ENCODE peak calls at places on chromosome 1, in nine cellular contexts. T is activated naive CD4-positive, alpha-beta T cell treated with Interleukin-2 at 50 U/mL for 16 hours; C is T47D; D is ELF-1; X is foreskin keratinocyte; A is HTR-8/SVneo; S is foreskin fibroblast; L is lower leg skin; N is AG08395. Z is an unnamed sample.

GRCh38 chr1:20082772-20083171 is 12.8 kb downstream of the PLA2G5 start:
- DNase-seq in A (no peak), C (no peak), T (no peak), D (no peak), S (no peak), L (no peak), X (no peak), N (no peak), Z (no peak)

GRCh38 chr1:226799634-226800281 is 60.7 kb upstream of the ITPKB start:
- DNase-seq in C (no peak), D (peak), N (no peak), T (no peak), S (no peak), X (no peak), A (no peak), L (no peak), Z (no peak)

GRCh38 chr1:110190282-110190929 is 19.7 kb upstream of the KCNC4 start:
- DNase-seq in X (no peak), N (no peak), C (no peak), T (no peak), A (no peak), L (no peak), D (no peak), S (peak), Z (no peak)

GRCh38 chr1:183609313-183609712 is 19.1 kb upstream of the NCF2 start:
- DNase-seq in A (no peak), L (peak), S (peak), C (no peak), T (no peak), D (no peak), X (peak), N (peak), Z (peak)

GRCh38 chr1:150366416-150367296 is 2.7 kb downstream of the RPRD2 start:
- DNase-seq in D (no peak), T (no peak), C (no peak), S (peak), A (no peak), L (no peak), N (no peak), X (peak), Z (peak)

GRCh38 chr1:183642166-183642565 is 6.6 kb upstream of the ARPC5 start:
- DNase-seq in S (no peak), N (no peak), D (no peak), A (no peak), T (no peak), C (no peak), X (no peak), L (no peak), Z (no peak)

GRCh38 chr1:208936431-208936830 is 647.1 kb upstream of the CAMK1G start:
- DNase-seq in A (no peak), L (no peak), N (no peak), S (no peak), D (no peak), C (no peak), T (no peak), X (no peak), Z (no peak)

GRCh38 chr1:47710075-47711071 is 272.5 kb downstream of the FOXD2 start:
- DNase-seq in C (peak), S (peak), T (peak), D (peak), L (peak), A (peak), N (peak), X (peak), Z (peak)

GRCh38 chr1:81808760-81809159 is 8.0 kb downstream of the ADGRL2 start:
- DNase-seq in T (no peak), X (no peak), L (no peak), N (no peak), S (peak), A (no peak), C (no peak), D (peak), Z (no peak)

GRCh38 chr1:228930479-228930957 is 195.2 kb downstream of the RHOU start:
- DNase-seq in N (no peak), T (no peak), C (peak), S (no peak), D (peak), X (peak), A (no peak), L (no peak), Z (no peak)

GRCh38 chr1:87528754-87529517 is 200.3 kb downstream of the LMO4 start:
- DNase-seq in S (no peak), X (no peak), N (no peak), L (no peak), D (no peak), A (no peak), T (no peak), C (no peak), Z (no peak)

GRCh38 chr1:21633992-21634475 is 35.1 kb downstream of the RAP1GAP start:
- DNase-seq in D (no peak), N (no peak), C (no peak), T (no peak), A (no peak), X (no peak), S (no peak), L (no peak), Z (no peak)

GRCh38 chr1:233470738-233471499 is 143.0 kb upstream of the KCNK1 start:
- DNase-seq in X (no peak), S (no peak), N (no peak), T (no peak), C (no peak), A (no peak), D (peak), L (no peak), Z (no peak)

GRCh38 chr1:157819886-157820285 is at the start of gene FCRL1:
- DNase-seq in A (no peak), T (no peak), C (no peak), S (no peak), D (no peak), X (no peak), N (no peak), L (no peak), Z (no peak)

GRCh38 chr1:94769551-94769950 is 50.6 kb upstream of the SLC44A3 start:
- DNase-seq in A (no peak), X (no peak), N (no peak), C (no peak), T (no peak), D (no peak), L (no peak), S (no peak), Z (peak)

GRCh38 chr1:177170756-177171535 is at the start of gene BRINP2:
- DNase-seq in L (no peak), N (peak), C (peak), S (peak), A (no peak), T (no peak), X (peak), D (peak), Z (peak)

GRCh38 chr1:152968248-152968647 is 2.2 kb upstream of the SPRR4 start:
- DNase-seq in N (no peak), C (no peak), D (no peak), S (no peak), L (no peak), A (no peak), T (no peak), X (no peak), Z (no peak)

GRCh38 chr1:224502459-224503160 is 68.0 kb upstream of the WDR26 start:
- DNase-seq in T (no peak), X (no peak), A (no peak), S (peak), N (no peak), C (peak), L (no peak), D (peak), Z (peak)

GRCh38 chr1:186442651-186443114 is 18.2 kb downstream of the PDC start:
- DNase-seq in X (peak), C (no peak), L (no peak), T (no peak), N (no peak), A (peak), S (no peak), D (no peak), Z (peak)

GRCh38 chr1:171191992-171192391 is 6.9 kb downstream of the FMO2 start:
- DNase-seq in L (no peak), S (peak), C (no peak), A (no peak), D (no peak), X (no peak), N (no peak), T (no peak), Z (no peak)

Z was measured in mammary epithelial cell.